ENCODE peak calls at places on chromosomes 11 and 22, in four cellular contexts. R, G, K and P are unnamed samples.
A peak's percentile ranks its signal among the peaks of the same experiment; 100 is the strongest.

GRCh38 chr11:10041337-10041736 is 252.7 kb downstream of the SBF2 start:
- DNase-seq in G (no peak), R (no peak), K (no peak), P (no peak)

GRCh38 chr11:33256031-33256807 is 962 bp upstream of the HIPK3 start:
- DNase-seq in K (peak; percentile 19), G (peak; percentile 27), R (no peak), P (peak; percentile 51)

GRCh38 chr11:92739020-92739419 is 230.4 kb upstream of the MTNR1B start:
- DNase-seq in K (peak; percentile 5), G (peak; percentile 28), R (no peak), P (peak; percentile 82)

GRCh38 chr11:394858-395655 is 1.0 kb downstream of the PKP3 start:
- DNase-seq in G (no peak), K (no peak), R (no peak), P (no peak)

GRCh38 chr22:17486313-17486712 is 77.0 kb upstream of the SLC25A18 start:
- DNase-seq in K (no peak), R (no peak), G (no peak), P (no peak)

GRCh38 chr11:9880657-9881056 is 216.8 kb downstream of the SWAP70 start:
- DNase-seq in K (no peak), G (no peak), R (no peak), P (no peak)

GRCh38 chr11:26247340-26247739 is 84.6 kb upstream of the ANO3 start:
- DNase-seq in K (peak; percentile 72), G (peak; percentile 65), R (no peak), P (no peak)

GRCh38 chr11:65861533-65862183 is 1.4 kb downstream of the MUS81 start:
- DNase-seq in R (no peak), G (no peak), K (no peak), P (no peak)

GRCh38 chr11:122180435-122180834 is 64.4 kb upstream of the BLID start:
- DNase-seq in G (peak; percentile 96), R (no peak), K (peak; percentile 88), P (peak; percentile 95)

GRCh38 chr11:67534070-67534679 is 10.9 kb upstream of the CABP2 start:
- DNase-seq in K (no peak), G (peak; percentile 6), R (no peak), P (peak; percentile 44)

GRCh38 chr11:13238879-13239514 is 38.6 kb upstream of the BMAL1 start:
- DNase-seq in R (no peak), G (peak; percentile 54), K (peak; percentile 35), P (peak; percentile 72)

GRCh38 chr22:24067587-24068376 is 56.7 kb downstream of the CABIN1 start:
- DNase-seq in R (no peak), K (no peak), G (no peak), P (peak; percentile 19)

GRCh38 chr22:46063861-46064235 is 86.5 kb upstream of the PPARA start:
- DNase-seq in G (peak; percentile 45), R (no peak), K (no peak), P (peak; percentile 71)

GRCh38 chr11:78802058-78802633 is 227.5 kb upstream of the NARS2 start:
- DNase-seq in G (no peak), R (no peak), K (peak; percentile 59), P (peak; percentile 15)

DNA sequence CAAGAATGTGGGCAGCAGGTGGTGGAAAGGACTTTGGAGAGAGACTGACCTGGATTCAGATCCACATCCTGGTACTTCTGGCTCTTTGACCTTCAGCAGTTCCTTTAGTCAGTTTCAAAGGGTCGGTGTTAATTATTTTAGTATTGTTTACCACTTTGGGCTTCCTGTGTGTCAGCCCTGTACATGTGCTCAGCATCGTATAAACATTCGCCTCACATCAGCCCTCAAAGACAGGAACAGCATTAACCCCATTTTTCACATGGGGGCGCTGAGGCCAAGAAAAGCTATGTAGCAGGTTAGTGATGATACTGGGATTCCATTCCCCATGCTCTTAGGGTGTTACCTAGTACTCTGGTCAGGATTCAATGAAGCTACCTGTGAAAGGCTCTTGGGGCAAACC is 72.1 kb upstream of the YWHAH start:
- DNase-seq in G (peak; percentile 14), K (no peak), R (no peak), P (peak; percentile 13)
- TF ChIP-seq CTCF in G (peak; percentile 31), K (no peak), R (peak; percentile 21), P (no peak)

GRCh38 chr11:6248248-6248647 is 9.4 kb downstream of the CNGA4 start:
- DNase-seq in R (no peak), G (peak; percentile 95), K (no peak), P (peak; percentile 56)

GRCh38 chr11:6251990-6252473 is 7.6 kb upstream of the CCKBR start:
- DNase-seq in G (peak; percentile 99), R (no peak), K (peak; percentile 59), P (no peak)

GRCh38 chr11:6249822-6250555 is 9.6 kb upstream of the CCKBR start:
- DNase-seq in K (peak; percentile 88), R (no peak), G (peak; percentile 98), P (peak; percentile 82)

GRCh38 chr11:6253196-6253595 is 6.4 kb upstream of the CCKBR start:
- DNase-seq in G (no peak), R (no peak), K (no peak), P (no peak)

GRCh38 chr11:6251120-6251733 is 8.4 kb upstream of the CCKBR start:
- DNase-seq in K (peak; percentile 58), G (peak; percentile 88), R (no peak), P (peak; percentile 74)
- TF ChIP-seq CTCF in K (peak; percentile 86), G (peak; percentile 94), R (peak; percentile 88), P (peak; percentile 87)

GRCh38 chr11:18522388-18522787 is 4.4 kb downstream of the TSG101 start:
- DNase-seq in G (no peak), R (no peak), K (peak; percentile 20), P (no peak)
- TF ChIP-seq CTCF in G (no peak), R (no peak), K (no peak), P (no peak)

DNA sequence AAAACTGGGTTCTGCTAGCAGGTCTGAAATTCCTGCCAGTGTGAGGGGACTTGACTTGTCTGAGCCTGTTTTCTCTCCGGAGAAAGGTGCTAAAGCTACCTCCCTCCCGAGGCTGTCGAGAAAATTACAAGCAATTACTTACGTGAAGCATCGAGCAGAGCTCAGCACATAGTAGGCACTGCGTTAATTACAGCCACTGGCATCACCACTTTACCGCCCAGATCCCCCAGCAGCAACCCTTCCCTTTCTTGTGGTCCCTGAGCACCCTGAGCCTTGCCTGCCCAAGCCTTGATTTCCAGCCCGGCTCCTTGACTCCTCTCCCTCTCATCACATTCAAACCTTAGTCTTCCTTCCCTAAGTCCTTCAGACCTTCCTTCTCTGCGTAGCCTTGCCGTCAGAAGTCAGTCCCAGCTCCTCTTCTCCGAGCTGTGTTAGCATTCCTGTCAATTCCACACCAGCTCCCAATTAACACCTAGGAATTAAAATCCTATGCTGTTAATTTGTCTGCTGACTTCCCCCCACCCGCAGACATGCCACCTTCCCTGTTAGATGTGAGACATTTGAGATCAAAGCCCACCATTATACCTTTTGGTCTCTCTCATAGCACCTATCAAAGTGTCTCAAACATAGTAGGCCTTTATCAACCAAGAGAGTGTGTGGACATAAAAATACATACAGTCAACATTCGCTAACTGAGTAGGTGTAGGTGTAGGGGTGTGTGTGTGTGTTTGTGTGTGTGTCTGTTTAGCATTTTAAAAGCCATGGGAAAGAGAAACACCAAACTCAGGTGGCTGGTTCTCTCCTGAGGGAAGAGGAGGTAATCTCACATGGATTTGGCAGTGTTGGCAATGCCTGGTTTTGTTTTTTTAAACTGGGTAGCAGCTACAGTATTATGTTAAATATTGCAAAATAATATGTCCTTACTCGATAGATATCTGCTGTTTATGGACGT is 2.8 kb upstream of the KCNJ5 start:
- DNase-seq in K (peak; percentile 75), R (no peak), G (no peak), P (peak; percentile 33)
- TF ChIP-seq CTCF in K (peak; percentile 48), R (no peak), G (no peak), P (no peak)

GRCh38 chr22:28541137-28541536 is 138.5 kb downstream of the TTC28 start:
- DNase-seq in R (no peak), G (no peak), K (no peak), P (no peak)
- TF ChIP-seq CTCF in R (no peak), G (no peak), K (no peak), P (no peak)

DNA sequence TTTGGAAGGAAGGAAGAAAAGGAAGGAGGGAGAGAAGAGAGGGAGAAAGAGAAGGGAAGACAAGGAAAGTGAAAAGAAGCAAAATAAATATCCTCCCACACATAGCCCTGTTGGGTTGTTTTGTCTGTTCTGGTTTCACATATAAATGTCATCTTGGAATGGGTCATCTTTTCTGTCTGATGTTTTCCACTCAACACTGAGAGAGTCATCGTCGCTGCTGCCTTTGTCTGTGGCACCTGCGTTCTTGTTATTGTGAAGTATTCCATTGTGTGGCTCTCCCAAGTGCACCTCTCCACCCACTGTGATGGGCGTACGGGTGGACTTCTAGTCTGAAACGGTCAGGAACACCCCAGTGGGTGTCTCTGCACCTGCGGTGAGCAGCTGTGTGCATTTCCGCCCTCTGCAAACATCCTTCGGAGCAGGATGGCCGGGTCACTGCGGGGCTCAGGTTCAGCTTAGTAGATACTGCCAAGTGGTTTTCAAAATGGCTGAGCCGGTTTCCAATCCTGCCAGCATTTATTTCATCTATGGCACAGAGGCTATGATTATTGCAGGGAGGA is 34.5 kb upstream of the RTL6 start:
- DNase-seq in G (no peak), R (no peak), K (no peak), P (no peak)
- TF ChIP-seq CTCF in G (no peak), R (no peak), K (no peak), P (no peak)

DNA sequence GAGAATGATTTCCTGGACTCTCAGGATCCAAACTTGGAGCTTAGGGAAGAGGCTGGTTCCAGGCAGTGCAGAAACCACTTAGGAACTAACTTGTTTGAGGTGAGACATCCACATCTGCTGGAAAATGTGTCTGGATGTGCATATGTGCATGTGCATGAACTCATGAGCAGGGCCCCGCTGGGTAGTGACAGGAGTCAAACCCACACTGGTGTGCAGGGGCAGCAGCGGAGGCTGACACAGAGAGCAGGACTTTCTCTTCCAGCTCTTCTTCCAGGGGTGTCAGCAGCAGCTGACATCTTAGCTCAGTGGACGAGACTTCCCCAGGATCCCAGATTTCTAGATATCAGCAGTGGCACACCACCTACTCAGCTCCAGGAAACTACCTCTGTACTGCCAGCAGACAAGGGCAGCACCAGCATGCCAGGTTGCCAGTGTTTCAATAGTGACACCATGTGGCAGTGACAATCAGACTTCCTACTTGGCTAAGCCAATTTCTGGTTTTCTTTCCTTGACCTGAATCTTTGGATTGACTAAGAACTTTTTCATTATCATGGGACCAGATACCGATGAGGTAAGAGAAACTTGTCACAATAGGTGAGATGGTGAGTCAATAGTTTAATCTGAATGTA is 227.5 kb upstream of the ZC3H12C start:
- DNase-seq in R (no peak), K (peak; percentile 13), G (no peak), P (peak; percentile 4)
- TF ChIP-seq CTCF in R (peak; percentile 57), K (peak; percentile 11), G (no peak), P (peak; percentile 9)

GRCh38 chr11:47051217-47051616 is 114.7 kb downstream of the CSTPP1 start:
- DNase-seq in G (no peak), K (no peak), R (no peak), P (peak; percentile 4)
- TF ChIP-seq CTCF in G (no peak), K (no peak), R (no peak), P (no peak)